ENCODE peak calls at places on chromosomes 16 and 17, in seven cellular contexts. One of them, this sample, is unnamed.

GRCh38 chr16:54443352-54443751 is 156.8 kb upstream of the IRX3 start:
- DNase-seq in ovary: no peak
- DNase-seq in Panc1: no peak
- DNase-seq in activated CD8-positive, alpha-beta T cell treated with anti-CD3 and anti-CD28 coated beads for 36 hours: no peak
- DNase-seq in stomach: no peak
- DNase-seq in fibroblast of the aortic adventitia: peak
- DNase-seq in activated CD4-positive, alpha-beta T cell treated with anti-CD3 and anti-CD28 coated beads, Interleukin-2, amount 10 ng/mL, durations not matched to agents 7 days and 5 days: no peak
- DNase-seq in this sample: no peak

GRCh38 chr16:50248845-50249244 is 17.5 kb upstream of the ADCY7 start:
- DNase-seq in activated CD4-positive, alpha-beta T cell treated with anti-CD3 and anti-CD28 coated beads, Interleukin-2, amount 10 ng/mL, durations not matched to agents 7 days and 5 days: no peak
- DNase-seq in fibroblast of the aortic adventitia: no peak
- DNase-seq in stomach: no peak
- DNase-seq in Panc1: no peak
- DNase-seq in ovary: no peak
- DNase-seq in activated CD8-positive, alpha-beta T cell treated with anti-CD3 and anti-CD28 coated beads for 36 hours: no peak
- DNase-seq in this sample: no peak

GRCh38 chr17:57861000-57861736 is 11.3 kb upstream of the MRPS23 start:
- DNase-seq in Panc1: no peak
- DNase-seq in fibroblast of the aortic adventitia: peak
- DNase-seq in activated CD8-positive, alpha-beta T cell treated with anti-CD3 and anti-CD28 coated beads for 36 hours: peak
- DNase-seq in stomach: peak
- DNase-seq in activated CD4-positive, alpha-beta T cell treated with anti-CD3 and anti-CD28 coated beads, Interleukin-2, amount 10 ng/mL, durations not matched to agents 7 days and 5 days: peak
- DNase-seq in ovary: no peak
- DNase-seq in this sample: peak

GRCh38 chr17:40095356-40095943 is 4.9 kb downstream of the NR1D1 start:
- DNase-seq in Panc1: no peak
- DNase-seq in activated CD8-positive, alpha-beta T cell treated with anti-CD3 and anti-CD28 coated beads for 36 hours: no peak
- DNase-seq in fibroblast of the aortic adventitia: no peak
- DNase-seq in activated CD4-positive, alpha-beta T cell treated with anti-CD3 and anti-CD28 coated beads, Interleukin-2, amount 10 ng/mL, durations not matched to agents 7 days and 5 days: no peak
- DNase-seq in ovary: no peak
- DNase-seq in stomach: peak
- DNase-seq in this sample: no peak

GRCh38 chr17:41265078-41265477 is at the start of gene KRTAP9-6:
- DNase-seq in ovary: no peak
- DNase-seq in fibroblast of the aortic adventitia: no peak
- DNase-seq in activated CD4-positive, alpha-beta T cell treated with anti-CD3 and anti-CD28 coated beads, Interleukin-2, amount 10 ng/mL, durations not matched to agents 7 days and 5 days: no peak
- DNase-seq in Panc1: no peak
- DNase-seq in stomach: no peak
- DNase-seq in activated CD8-positive, alpha-beta T cell treated with anti-CD3 and anti-CD28 coated beads for 36 hours: no peak
- DNase-seq in this sample: no peak

GRCh38 chr17:58302171-58302918 is 21.6 kb upstream of the MPO start:
- DNase-seq in fibroblast of the aortic adventitia: no peak
- DNase-seq in stomach: peak
- DNase-seq in ovary: no peak
- DNase-seq in activated CD8-positive, alpha-beta T cell treated with anti-CD3 and anti-CD28 coated beads for 36 hours: no peak
- DNase-seq in Panc1: no peak
- DNase-seq in activated CD4-positive, alpha-beta T cell treated with anti-CD3 and anti-CD28 coated beads, Interleukin-2, amount 10 ng/mL, durations not matched to agents 7 days and 5 days: no peak
- DNase-seq in this sample: no peak

GRCh38 chr16:27817038-27817437 is 246.5 kb downstream of the GSG1L start:
- DNase-seq in activated CD8-positive, alpha-beta T cell treated with anti-CD3 and anti-CD28 coated beads for 36 hours: no peak
- DNase-seq in ovary: no peak
- DNase-seq in stomach: no peak
- DNase-seq in fibroblast of the aortic adventitia: no peak
- DNase-seq in activated CD4-positive, alpha-beta T cell treated with anti-CD3 and anti-CD28 coated beads, Interleukin-2, amount 10 ng/mL, durations not matched to agents 7 days and 5 days: no peak
- DNase-seq in Panc1: no peak
- DNase-seq in this sample: no peak

GRCh38 chr16:19810817-19811731 is 73.6 kb downstream of the GPRC5B start:
- DNase-seq in Panc1: no peak
- DNase-seq in activated CD8-positive, alpha-beta T cell treated with anti-CD3 and anti-CD28 coated beads for 36 hours: no peak
- DNase-seq in ovary: no peak
- DNase-seq in fibroblast of the aortic adventitia: peak
- DNase-seq in stomach: no peak
- DNase-seq in activated CD4-positive, alpha-beta T cell treated with anti-CD3 and anti-CD28 coated beads, Interleukin-2, amount 10 ng/mL, durations not matched to agents 7 days and 5 days: no peak
- DNase-seq in this sample: peak

GRCh38 chr17:38350035-38350434 is 1.6 kb upstream of the SOCS7 start:
- DNase-seq in fibroblast of the aortic adventitia: no peak
- DNase-seq in Panc1: no peak
- DNase-seq in activated CD4-positive, alpha-beta T cell treated with anti-CD3 and anti-CD28 coated beads, Interleukin-2, amount 10 ng/mL, durations not matched to agents 7 days and 5 days: no peak
- DNase-seq in activated CD8-positive, alpha-beta T cell treated with anti-CD3 and anti-CD28 coated beads for 36 hours: no peak
- DNase-seq in ovary: no peak
- DNase-seq in stomach: no peak
- DNase-seq in this sample: no peak

GRCh38 chr16:51084074-51084928 is 66.8 kb downstream of the SALL1 start:
- DNase-seq in stomach: no peak
- DNase-seq in ovary: no peak
- DNase-seq in Panc1: no peak
- DNase-seq in activated CD4-positive, alpha-beta T cell treated with anti-CD3 and anti-CD28 coated beads, Interleukin-2, amount 10 ng/mL, durations not matched to agents 7 days and 5 days: no peak
- DNase-seq in fibroblast of the aortic adventitia: peak
- DNase-seq in activated CD8-positive, alpha-beta T cell treated with anti-CD3 and anti-CD28 coated beads for 36 hours: no peak
- DNase-seq in this sample: no peak

GRCh38 chr16:70018254-70018653 is 67.1 kb downstream of the CLEC18A start:
- DNase-seq in fibroblast of the aortic adventitia: peak
- DNase-seq in activated CD4-positive, alpha-beta T cell treated with anti-CD3 and anti-CD28 coated beads, Interleukin-2, amount 10 ng/mL, durations not matched to agents 7 days and 5 days: peak
- DNase-seq in Panc1: no peak
- DNase-seq in activated CD8-positive, alpha-beta T cell treated with anti-CD3 and anti-CD28 coated beads for 36 hours: peak
- DNase-seq in ovary: no peak
- DNase-seq in stomach: no peak
- DNase-seq in this sample: no peak